ENCODE peak calls at places on chromosome 1, in five cellular contexts. Q, T, I, D and F are unnamed samples.

GRCh38 chr1:84174051-84174556 is 30.0 kb downstream of the PRKACB start:
- DNase-seq in I (peak; percentile 88), D (no peak), T (no peak), Q (no peak), F (no peak)

GRCh38 chr1:183039985-183040447 is 16.8 kb downstream of the LAMC1 start:
- DNase-seq in I (peak; percentile 77), T (no peak), Q (peak; percentile 78), D (no peak), F (no peak)

GRCh38 chr1:115647000-115647399 is 5.2 kb downstream of the VANGL1 start:
- DNase-seq in T (peak; percentile 17), D (peak; percentile 19), I (peak; percentile 57), Q (no peak), F (no peak)

GRCh38 chr1:34052565-34052964 is 112.5 kb downstream of the CSMD2 start:
- DNase-seq in D (no peak), I (no peak), Q (no peak), T (no peak), F (no peak)

GRCh38 chr1:235295902-235296350 is 32.1 kb downstream of the ARID4B start:
- DNase-seq in T (no peak), Q (no peak), D (no peak), I (no peak), F (no peak)

GRCh38 chr1:56513095-56513494 is 66.3 kb downstream of the PLPP3 start:
- DNase-seq in D (no peak), Q (no peak), T (no peak), I (peak; percentile 70), F (no peak)

GRCh38 chr1:244636488-244637259 is 16.3 kb upstream of the DESI2 start:
- DNase-seq in D (no peak), T (no peak), I (no peak), Q (no peak), F (no peak)

GRCh38 chr1:248837045-248837793 is 805 bp upstream of the ZNF672 start:
- DNase-seq in I (no peak), Q (no peak), T (peak; percentile 26), D (peak; percentile 61), F (no peak)

GRCh38 chr1:6734579-6735397 is 33.2 kb upstream of the DNAJC11 start:
- DNase-seq in Q (no peak), T (no peak), D (no peak), I (no peak), F (no peak)

GRCh38 chr1:197486948-197487347 is 218.9 kb downstream of the CRB1 start:
- DNase-seq in I (peak; percentile 25), D (no peak), T (no peak), Q (no peak), F (no peak)

GRCh38 chr1:192477630-192478029 is 97.9 kb upstream of the RGS1 start:
- DNase-seq in T (no peak), D (no peak), Q (peak; percentile 16), I (peak; percentile 65), F (no peak)

GRCh38 chr1:212152869-212153268 is 117.3 kb downstream of the DTL start:
- DNase-seq in I (no peak), D (no peak), T (no peak), Q (no peak), F (no peak)

GRCh38 chr1:7549277-7549676 is 221.8 kb upstream of the VAMP3 start:
- DNase-seq in Q (peak; percentile 71), I (peak; percentile 84), T (no peak), D (no peak), F (no peak)

GRCh38 chr1:75937034-75937433 is 4.8 kb upstream of the ASB17 start:
- DNase-seq in T (no peak), D (no peak), I (no peak), Q (peak; percentile 5), F (no peak)

GRCh38 chr1:66365628-66366027 is 168.3 kb upstream of the SGIP1 start:
- DNase-seq in T (no peak), D (no peak), Q (no peak), I (no peak), F (no peak)

GRCh38 chr1:145891143-145891542 is 5.5 kb upstream of the ANKRD35 start:
- DNase-seq in I (peak; percentile 72), D (peak; percentile 67), Q (no peak), T (no peak), F (no peak)

GRCh38 chr1:151993734-151994496 is at the start of gene S100A10:
- DNase-seq in Q (no peak), I (peak; percentile 67), T (peak; percentile 91), D (peak; percentile 89), F (peak; percentile 88)

GRCh38 chr1:35838693-35839245 is 31.0 kb downstream of the AGO4 start:
- DNase-seq in Q (no peak), T (no peak), I (no peak), D (no peak), F (no peak)

GRCh38 chr1:54582566-54583306 is 34.7 kb downstream of the ACOT11 start:
- DNase-seq in T (no peak), D (no peak), Q (no peak), I (no peak), F (no peak)

GRCh38 chr1:66752000-66752592 is at the start of gene DYNLT5:
- DNase-seq in T (peak; percentile 22), Q (peak; percentile 32), I (peak; percentile 72), D (peak; percentile 74), F (peak; percentile 86)

GRCh38 chr1:151710187-151710586 is 6.4 kb downstream of the CELF3 start:
- DNase-seq in T (no peak), I (no peak), D (no peak), Q (no peak), F (no peak)

GRCh38 chr1:154736840-154737239 is 128.9 kb upstream of the ADAR start:
- DNase-seq in D (no peak), I (no peak), Q (peak; percentile 46), T (no peak), F (no peak)

GRCh38 chr1:220113136-220113695 is 19.3 kb downstream of the IARS2 start:
- DNase-seq in I (peak; percentile 40), D (no peak), Q (no peak), T (no peak), F (no peak)

GRCh38 chr1:220492671-220493070 is 35.3 kb upstream of the MARK1 start:
- DNase-seq in Q (no peak), T (no peak), I (no peak), D (no peak), F (no peak)

GRCh38 chr1:159916240-159917051 is 8.9 kb downstream of the TAGLN2 start:
- DNase-seq in I (peak; percentile 91), Q (peak; percentile 55), T (no peak), D (no peak), F (no peak)

DNA sequence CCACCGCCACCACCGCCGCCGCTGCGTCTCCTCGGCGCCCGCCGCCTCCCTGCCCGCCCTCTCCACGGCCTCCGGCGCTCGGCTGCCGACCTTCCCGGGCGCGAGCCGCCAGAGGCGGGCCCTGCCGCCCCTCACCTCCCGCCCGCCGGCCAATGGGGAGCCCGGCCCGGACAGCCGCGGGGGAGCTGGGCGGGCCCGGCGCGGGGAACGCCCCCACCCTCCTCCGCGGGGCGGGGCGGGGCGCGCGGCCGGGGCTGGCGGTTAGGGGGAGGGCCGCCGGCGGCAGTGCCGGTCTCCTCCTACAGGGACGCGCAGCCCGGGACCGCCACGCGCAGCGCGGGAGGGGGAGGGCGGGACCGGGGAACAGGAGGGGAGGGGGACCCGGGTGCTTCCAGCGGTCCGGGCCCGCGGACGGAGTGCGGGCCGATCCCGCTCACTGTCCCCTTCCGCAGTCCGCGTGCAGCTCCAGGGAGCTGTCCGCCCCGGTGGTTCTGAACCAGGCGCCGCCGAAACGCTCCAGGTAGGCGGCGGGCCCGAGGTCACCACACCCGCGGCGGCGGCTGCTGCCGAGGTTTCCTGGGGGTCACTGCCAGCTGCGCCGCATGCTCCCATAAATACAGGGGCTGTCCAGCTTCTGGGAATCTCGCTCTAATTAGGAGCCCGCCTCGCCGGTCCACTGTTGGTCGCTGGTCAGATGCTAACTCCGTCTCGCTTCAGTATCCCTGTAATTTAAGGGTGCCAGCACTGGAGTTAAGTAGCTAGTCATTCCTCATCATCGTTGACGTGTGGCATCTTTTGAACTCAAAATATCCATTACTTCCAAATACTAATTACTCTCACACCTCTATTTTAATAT is at the start of gene PGBD5:
- DNase-seq in Q (no peak), D (no peak), I (peak; percentile 58), T (peak; percentile 79), F (peak; percentile 87)
- TF ChIP-seq CTCF in Q (no peak), D (no peak), I (no peak), T (no peak), F (no peak)

DNA sequence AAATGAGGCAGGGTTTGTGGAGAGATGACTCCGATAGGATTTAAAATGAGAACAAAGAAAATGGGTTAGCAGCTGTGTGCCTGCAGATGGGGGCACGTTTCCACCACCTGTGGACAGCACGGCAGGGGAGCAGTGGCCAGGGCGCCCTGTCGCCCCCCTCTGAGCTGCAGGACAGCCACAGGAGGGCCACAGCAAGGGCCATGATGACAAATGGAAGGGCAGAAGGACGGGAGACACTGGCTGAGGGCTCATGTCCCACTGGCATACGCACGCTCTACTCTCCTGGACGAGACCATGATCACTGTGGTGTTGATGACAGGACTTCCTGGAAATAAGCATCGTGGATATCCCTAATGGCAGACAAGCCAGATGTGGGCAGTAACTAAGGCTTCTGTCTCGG is 241.0 kb downstream of the SDCCAG8 start:
- DNase-seq in Q (no peak), I (no peak), T (no peak), D (no peak), F (no peak)
- TF ChIP-seq CTCF in Q (no peak), I (no peak), T (no peak), D (no peak), F (no peak)

GRCh38 chr1:169196566-169196965 is 90.1 kb downstream of the ATP1B1 start:
- DNase-seq in I (no peak), Q (no peak), T (no peak), D (no peak), F (no peak)

DNA sequence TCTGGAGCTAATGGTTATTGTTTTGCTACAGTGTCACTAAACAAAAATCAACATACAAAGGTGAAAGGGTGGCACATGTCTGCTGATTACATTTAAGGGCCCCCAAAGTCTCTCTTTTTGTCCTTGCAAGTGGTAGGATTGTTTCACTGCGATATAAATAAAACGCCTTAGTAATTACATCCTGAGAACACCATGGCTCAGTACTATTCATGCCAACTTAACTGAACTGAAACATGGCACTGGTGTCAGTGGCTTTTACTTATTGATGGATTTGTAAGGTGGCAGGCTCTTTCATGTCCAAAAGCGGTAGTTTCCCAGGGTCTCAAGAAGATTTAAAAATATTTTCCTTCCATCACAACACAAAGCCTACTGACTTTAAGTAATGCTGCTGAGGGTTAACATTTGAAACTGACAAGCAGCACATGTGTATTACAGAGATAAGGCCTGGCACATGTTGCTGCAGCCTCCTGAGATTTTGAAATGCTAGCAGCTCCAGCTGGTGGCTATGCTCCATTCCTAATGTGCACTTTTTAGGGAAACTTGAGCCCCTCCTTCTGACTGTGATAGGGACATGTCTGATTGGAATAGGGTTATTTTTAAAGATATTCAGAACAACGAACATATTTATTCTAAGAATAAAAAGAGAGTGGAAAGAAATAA is 86.8 kb downstream of the ATP1B1 start:
- DNase-seq in Q (no peak), I (peak; percentile 36), D (no peak), T (no peak), F (no peak)
- TF ChIP-seq CTCF in Q (no peak), I (no peak), D (no peak), T (no peak), F (peak; percentile 34)

DNA sequence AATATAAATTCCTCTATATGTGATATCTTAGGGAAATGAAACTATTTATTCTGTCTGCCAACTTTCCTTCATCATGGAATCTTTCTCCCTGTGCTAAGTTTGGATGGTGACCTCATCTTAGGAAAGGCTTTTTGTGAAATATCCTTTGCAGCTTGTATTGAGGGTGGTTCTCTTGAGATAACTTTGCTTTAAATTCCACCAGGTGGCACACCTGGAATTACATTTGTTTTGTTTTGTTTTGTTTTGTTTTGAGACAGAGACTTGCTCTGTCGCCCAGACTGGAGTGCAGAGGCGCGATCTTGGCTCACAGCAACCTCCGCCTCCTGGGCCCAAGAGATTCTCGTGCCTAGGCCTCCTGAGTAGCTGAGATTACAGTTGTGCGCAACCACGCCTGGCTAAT is 7.6 kb upstream of the CD1A start:
- DNase-seq in Q (no peak), I (no peak), D (no peak), T (no peak), F (no peak)
- TF ChIP-seq CTCF in Q (no peak), I (no peak), D (no peak), T (no peak), F (no peak)